ENCODE peak calls at places on chromosomes 7 and 10, in five cellular contexts. C is mucosa of descending colon, I is cardiac fibroblast, T is IMR-90, P is fibroblast of villous mesenchyme. L is an unnamed sample.

GRCh38 chr7:113635492-113635891 is 283.3 kb downstream of the PPP1R3A start:
- DNase-seq in C (no peak), I (no peak), T (no peak), P (no peak), L (no peak)

GRCh38 chr10:122012731-122013130 is 23.8 kb downstream of the TACC2 start:
- DNase-seq in C (no peak), I (no peak), T (no peak), P (no peak), L (no peak)

GRCh38 chr10:79149662-79150443 is 81.1 kb downstream of the ZMIZ1 start:
- DNase-seq in C (peak), I (peak), T (peak), P (peak), L (no peak)

GRCh38 chr10:124566981-124567835 is 105.6 kb downstream of the LHPP start:
- DNase-seq in C (no peak), I (no peak), T (no peak), P (no peak), L (no peak)

GRCh38 chr7:141792526-141792925 is 2.5 kb downstream of the TAS2R5 start:
- DNase-seq in C (no peak), I (no peak), T (no peak), P (no peak), L (no peak)

GRCh38 chr7:6705959-6706665 is 635 bp downstream of the ZNF12 start:
- DNase-seq in C (peak), I (peak), T (peak), P (peak), L (no peak)

GRCh38 chr10:61606971-61607907 is 55.5 kb upstream of the CABCOCO1 start:
- DNase-seq in C (no peak), I (no peak), T (no peak), P (peak), L (no peak)

GRCh38 chr10:68202965-68203358 is 29.0 kb downstream of the ATOH7 start:
- DNase-seq in C (no peak), I (peak), T (peak), P (peak), L (no peak)

GRCh38 chr10:86693721-86694369 is 25.5 kb downstream of the LDB3 start:
- DNase-seq in C (peak), I (peak), T (peak), P (peak), L (no peak)

GRCh38 chr10:49646256-49646870 is 32.5 kb downstream of the CHAT start:
- DNase-seq in C (no peak), I (no peak), T (no peak), P (no peak), L (peak)

GRCh38 chr10:52740155-52740549 is 32.4 kb downstream of the MBL2 start:
- DNase-seq in C (no peak), I (no peak), T (no peak), P (no peak), L (no peak)

GRCh38 chr10:131852823-131853609 is 47.8 kb upstream of the PPP2R2D start:
- DNase-seq in C (no peak), I (no peak), T (no peak), P (no peak), L (no peak)

GRCh38 chr7:134368851-134369533 is 52.3 kb upstream of the SLC35B4 start:
- DNase-seq in C (peak), I (peak), T (peak), P (peak), L (no peak)

GRCh38 chr7:100358857-100359212 is 918 bp downstream of the PILRB start:
- DNase-seq in C (no peak), I (no peak), T (no peak), P (no peak), L (no peak)

GRCh38 chr7:135459076-135459475 is 50.8 kb downstream of the CNOT4 start:
- DNase-seq in C (no peak), I (no peak), T (no peak), P (no peak), L (no peak)

GRCh38 chr10:65931291-65932080 is 994.4 kb upstream of the LRRTM3 start:
- DNase-seq in C (no peak), I (no peak), T (no peak), P (no peak), L (no peak)

GRCh38 chr7:134948246-134948645 is 38.1 kb upstream of the AGBL3 start:
- DNase-seq in C (no peak), I (no peak), T (peak), P (no peak), L (no peak)

GRCh38 chr10:101817542-101818118 is 614 bp downstream of the OGA start:
- DNase-seq in C (peak), I (peak), T (peak), P (peak), L (no peak)

GRCh38 chr7:18803880-18804279 is 308.3 kb downstream of the HDAC9 start:
- DNase-seq in C (no peak), I (no peak), T (no peak), P (no peak), L (no peak)

GRCh38 chr10:119360181-119360921 is 153.0 kb downstream of the GRK5 start:
- DNase-seq in C (no peak), I (no peak), T (no peak), P (no peak), L (no peak)

GRCh38 chr10:31770307-31770902 is 158.2 kb downstream of the ARHGAP12 start:
- DNase-seq in C (peak), I (no peak), T (no peak), P (no peak), L (no peak)

GRCh38 chr10:121437596-121437995 is 160.6 kb downstream of the FGFR2 start:
- DNase-seq in C (no peak), I (no peak), T (no peak), P (no peak), L (no peak)

GRCh38 chr10:127576751-127577161 is 27.6 kb downstream of the NPS start:
- DNase-seq in C (no peak), I (peak), T (no peak), P (no peak), L (no peak)

GRCh38 chr10:35216303-35216905 is 89.8 kb downstream of the CREM start:
- DNase-seq in C (peak), I (peak), T (peak), P (no peak), L (no peak)

GRCh38 chr10:35218339-35218955 is 91.8 kb downstream of the CREM start:
- DNase-seq in C (peak), I (peak), T (peak), P (peak), L (no peak)

GRCh38 chr10:35219906-35220890 is 93.6 kb downstream of the CREM start:
- DNase-seq in C (no peak), I (no peak), T (no peak), P (no peak), L (no peak)

GRCh38 chr10:35217458-35217857 is 90.8 kb downstream of the CREM start:
- DNase-seq in C (no peak), I (peak), T (no peak), P (no peak), L (peak)

DNA sequence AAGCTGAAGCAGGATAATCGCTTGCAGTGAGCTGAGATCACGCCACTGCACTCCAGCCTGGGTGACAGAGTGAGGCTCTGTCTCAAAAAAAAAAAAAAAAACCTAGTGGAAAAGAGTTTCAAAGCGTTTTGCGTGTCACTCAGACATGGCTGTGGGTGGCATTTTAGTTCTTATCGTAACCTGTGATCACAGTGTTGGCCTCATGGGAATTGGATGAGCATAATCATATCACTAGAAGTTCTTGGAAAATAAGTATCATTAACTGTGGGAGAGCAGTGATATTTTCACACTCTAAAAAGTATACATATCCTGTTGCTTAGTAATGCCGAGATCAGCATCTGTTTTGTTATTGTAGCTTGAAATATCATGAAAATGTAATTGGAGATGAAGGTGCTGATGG is 92.6 kb downstream of the CREM start:
- DNase-seq in C (no peak), I (no peak), T (no peak), P (no peak), L (no peak)
- TF ChIP-seq CTCF in C (no peak), I (no peak), T (no peak), P (no peak), L (no peak)

GRCh38 chr7:105875505-105875904 is 894 bp downstream of the ATXN7L1 start:
- DNase-seq in C (no peak), I (no peak), T (no peak), P (no peak), L (no peak)

GRCh38 chr7:105876091-105876963 is at the start of gene ATXN7L1:
- DNase-seq in C (peak), I (peak), T (peak), P (peak), L (no peak)

GRCh38 chr7:105877736-105878135 is 1.3 kb upstream of the ATXN7L1 start:
- DNase-seq in C (peak), I (no peak), T (no peak), P (peak), L (no peak)

GRCh38 chr7:105878746-105879605 is 2.6 kb upstream of the ATXN7L1 start:
- DNase-seq in C (no peak), I (no peak), T (no peak), P (no peak), L (no peak)

GRCh38 chr7:105876964-105877601 is 684 bp upstream of the ATXN7L1 start:
- DNase-seq in C (peak), I (peak), T (peak), P (peak), L (no peak)
- TF ChIP-seq CTCF in C (no peak), I (peak), T (peak), P (peak), L (no peak)

GRCh38 chr10:97673736-97674525 is 13.1 kb downstream of the AVPI1 start:
- DNase-seq in C (no peak), I (peak), T (peak), P (peak), L (no peak)

GRCh38 chr10:97682042-97682441 is 5.0 kb downstream of the AVPI1 start:
- DNase-seq in C (no peak), I (no peak), T (no peak), P (no peak), L (no peak)

GRCh38 chr10:97679594-97679993 is 7.4 kb downstream of the AVPI1 start:
- DNase-seq in C (no peak), I (no peak), T (no peak), P (no peak), L (no peak)

DNA sequence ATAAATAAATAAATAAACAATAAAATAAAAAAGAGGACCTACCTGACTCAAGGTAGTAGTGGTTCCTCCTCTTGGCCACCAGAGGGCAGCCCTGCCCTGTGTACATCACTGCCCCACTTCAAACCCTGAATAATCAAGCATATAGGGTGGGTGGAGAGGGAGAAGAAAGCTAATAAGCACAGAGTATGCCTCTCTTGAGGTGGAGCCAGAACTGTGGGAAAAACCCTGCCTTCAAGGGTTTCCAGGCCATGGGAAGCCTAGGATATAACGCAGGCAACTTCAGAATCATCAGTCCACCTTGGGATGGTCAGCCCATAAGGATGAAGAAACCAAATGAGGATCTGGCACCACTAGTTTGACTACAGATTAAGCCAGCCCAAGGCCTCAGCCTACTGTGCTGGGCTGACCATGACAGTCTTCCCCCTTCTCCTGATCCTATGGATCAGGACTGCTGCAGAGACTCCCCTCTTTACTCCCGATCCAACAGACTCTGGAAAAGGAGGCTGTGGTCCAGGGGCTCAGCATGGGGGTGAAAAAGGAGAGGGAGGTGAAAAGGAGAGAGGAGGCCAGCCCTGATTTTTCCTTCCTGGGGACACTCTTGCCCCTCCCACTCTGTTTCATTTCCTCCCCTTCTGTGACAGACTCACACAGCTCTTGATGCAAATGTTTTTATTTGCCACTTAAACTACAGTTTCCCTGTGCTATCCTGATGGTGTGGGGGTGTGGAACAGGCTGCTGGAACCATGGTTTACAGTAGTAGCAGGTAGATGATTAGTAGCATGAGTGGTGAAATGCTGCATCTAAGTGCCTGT is 10.1 kb downstream of the AVPI1 start:
- DNase-seq in C (no peak), I (peak), T (peak), P (peak), L (no peak)
- TF ChIP-seq CTCF in C (peak), I (peak), T (peak), P (peak), L (peak)

GRCh38 chr7:26397786-26398435 is 106.2 kb downstream of the SNX10 start:
- DNase-seq in C (no peak), I (no peak), T (no peak), P (no peak), L (no peak)
- TF ChIP-seq CTCF in C (no peak), I (no peak), T (no peak), P (no peak), L (no peak)

GRCh38 chr7:33669251-33669670 is 236.1 kb upstream of the BMPER start:
- DNase-seq in C (no peak), I (peak), T (no peak), P (no peak), L (no peak)

GRCh38 chr7:33671521-33672262 is 233.6 kb upstream of the BMPER start:
- DNase-seq in C (no peak), I (no peak), T (no peak), P (no peak), L (no peak)

GRCh38 chr7:33674804-33675411 is 230.4 kb upstream of the BMPER start:
- DNase-seq in C (no peak), I (no peak), T (no peak), P (no peak), L (no peak)

GRCh38 chr7:33677556-33677955 is 227.8 kb upstream of the BMPER start:
- DNase-seq in C (no peak), I (peak), T (peak), P (peak), L (no peak)

DNA sequence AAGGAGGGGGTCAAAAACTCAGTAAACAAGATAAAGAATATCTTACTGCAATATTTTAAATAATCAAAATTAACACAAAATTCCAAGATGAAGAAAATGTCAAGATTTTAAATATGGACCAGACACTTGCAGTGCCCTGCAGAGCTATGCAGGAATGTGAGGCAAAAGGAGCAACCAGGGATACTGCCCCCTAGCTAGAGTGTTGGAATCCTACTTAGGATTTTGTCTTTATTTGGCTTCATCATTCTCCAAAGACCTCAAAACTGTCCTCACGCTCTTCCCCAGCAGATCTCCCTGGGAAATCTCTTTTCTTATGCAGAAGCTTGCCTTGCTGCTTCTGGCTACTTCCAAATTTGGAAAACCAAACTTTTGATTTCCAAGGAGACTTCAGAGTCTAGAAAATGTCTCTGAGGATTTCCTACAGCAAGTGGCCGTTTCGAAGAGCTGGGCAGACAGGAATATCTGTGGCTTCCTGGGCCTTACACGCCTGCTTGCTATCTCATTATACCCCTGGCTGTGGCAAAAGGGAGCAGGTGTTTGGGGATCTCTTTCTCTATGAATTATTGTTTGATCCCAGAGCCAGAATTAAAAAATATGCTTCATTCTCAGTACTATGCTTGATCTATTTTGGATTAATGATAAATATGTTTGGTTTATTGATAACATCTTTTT is 232.2 kb upstream of the BMPER start:
- DNase-seq in C (no peak), I (no peak), T (no peak), P (no peak), L (no peak)
- TF ChIP-seq CTCF in C (no peak), I (no peak), T (no peak), P (peak), L (no peak)

DNA sequence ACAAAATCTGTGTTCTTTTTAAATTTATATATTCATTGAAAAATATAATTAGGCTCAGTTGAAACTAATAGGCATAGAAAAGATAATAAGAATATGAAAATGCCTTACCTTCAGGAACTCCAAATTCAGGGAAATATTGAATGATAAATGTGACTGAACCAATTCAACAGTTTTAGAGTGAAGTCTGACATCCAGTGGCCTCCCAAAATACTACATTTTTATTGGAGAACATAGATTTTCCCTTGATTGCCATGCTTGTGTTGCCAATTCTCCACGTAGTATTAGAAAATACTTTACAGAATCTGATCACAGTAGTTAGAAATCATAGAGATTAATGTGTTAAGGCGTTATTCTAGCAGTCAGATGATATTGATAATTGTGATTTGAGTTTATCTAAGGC is 1246.7 kb downstream of the GATA3 start:
- DNase-seq in C (no peak), I (no peak), T (no peak), P (no peak), L (no peak)
- TF ChIP-seq CTCF in C (no peak), I (no peak), T (peak), P (no peak), L (no peak)

DNA sequence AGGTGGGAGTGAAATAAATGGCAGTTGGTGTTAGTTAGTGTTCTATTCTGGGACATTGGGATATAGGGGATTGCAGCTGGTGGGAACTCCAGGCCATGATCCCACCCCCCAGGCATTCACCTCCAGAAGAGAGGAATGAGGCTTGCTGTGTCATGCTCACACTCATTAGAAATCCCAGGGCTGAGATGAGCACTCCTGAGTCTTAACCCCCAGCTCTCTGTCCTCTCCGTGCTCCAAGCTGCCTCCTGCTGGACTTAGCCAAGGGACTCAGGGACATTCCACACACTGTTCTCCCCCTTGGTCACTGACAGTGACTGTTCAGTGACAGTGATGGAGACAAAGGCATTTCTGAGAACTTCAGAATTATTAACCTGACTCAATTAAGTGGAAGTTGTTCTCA is 21.5 kb downstream of the CYP26A1 start:
- DNase-seq in C (no peak), I (no peak), T (no peak), P (no peak), L (no peak)
- TF ChIP-seq CTCF in C (no peak), I (peak), T (no peak), P (no peak), L (no peak)

GRCh38 chr10:93854985-93855384 is 38.8 kb upstream of the SLC35G1 start:
- DNase-seq in C (no peak), I (peak), T (no peak), P (peak), L (no peak)

GRCh38 chr10:93856349-93857140 is 37.2 kb upstream of the SLC35G1 start:
- DNase-seq in C (no peak), I (no peak), T (no peak), P (no peak), L (no peak)

GRCh38 chr10:93861825-93862224 is 32.0 kb upstream of the SLC35G1 start:
- DNase-seq in C (no peak), I (no peak), T (no peak), P (no peak), L (no peak)

DNA sequence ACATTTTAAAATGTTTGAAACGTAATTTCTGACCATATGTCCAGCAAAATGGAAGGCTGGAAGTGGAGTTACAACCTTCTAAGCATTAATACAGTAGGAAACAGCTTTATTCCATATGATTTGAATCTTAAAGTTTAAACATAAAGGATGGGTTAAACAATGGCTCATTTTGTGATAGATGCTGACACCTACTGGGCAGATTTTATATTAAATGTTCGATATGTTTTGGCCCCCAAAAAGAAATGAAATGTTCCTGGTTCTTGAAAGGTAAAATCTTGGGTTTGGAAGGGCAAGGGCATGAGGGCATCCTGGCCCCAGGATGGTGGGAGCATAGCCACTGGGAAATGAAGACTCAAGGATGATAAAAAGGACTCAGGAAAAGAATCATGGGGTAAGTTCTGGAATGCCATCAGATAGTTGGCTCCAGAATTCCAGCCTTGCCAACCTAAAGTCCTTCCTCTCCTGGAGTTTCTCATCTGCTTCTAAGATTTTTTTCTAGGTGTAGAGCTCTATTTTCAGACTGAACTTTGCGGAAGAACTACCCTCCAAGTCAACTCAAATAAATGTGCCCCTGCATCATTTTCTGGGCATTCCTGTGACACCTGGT is 34.6 kb upstream of the SLC35G1 start:
- DNase-seq in C (no peak), I (peak), T (peak), P (peak), L (no peak)
- TF ChIP-seq CTCF in C (no peak), I (peak), T (peak), P (peak), L (no peak)

GRCh38 chr10:70702193-70702763 is 30.0 kb downstream of the ADAMTS14 start:
- DNase-seq in C (no peak), I (no peak), T (no peak), P (no peak), L (no peak)
- TF ChIP-seq CTCF in C (no peak), I (no peak), T (no peak), P (no peak), L (no peak)

L was measured in vagina.